ENCODE peak calls at places on chromosomes 7 and 10, in six cellular contexts. B is activated B cell treated with CpG ODN at 0.5 μM for 24 hours, H is T-cell, P is NCI-H460, L is adipocyte, K is foreskin fibroblast. M is an unnamed sample.

GRCh38 chr10:44913312-44914079 is 2.4 kb downstream of the TMEM72 start:
- DNase-seq in B (no peak), H (no peak), P (no peak), L (peak), K (no peak), M (no peak)

GRCh38 chr10:24866615-24867583 is 85.5 kb downstream of the PRTFDC1 start:
- DNase-seq in B (no peak), H (no peak), P (peak), L (peak), K (peak), M (no peak)

GRCh38 chr10:96468845-96469244 is 44.9 kb downstream of the TLL2 start:
- DNase-seq in B (no peak), H (no peak), P (no peak), L (no peak), K (peak), M (no peak)

GRCh38 chr7:5671053-5671452 is 110.4 kb downstream of the RNF216 start:
- DNase-seq in B (no peak), H (no peak), P (no peak), L (no peak), K (peak), M (no peak)

GRCh38 chr7:80216996-80217842 is 82.6 kb downstream of the GNAI1 start:
- DNase-seq in B (no peak), H (no peak), P (no peak), L (no peak), K (no peak), M (no peak)

GRCh38 chr10:6647811-6648526 is 67.9 kb upstream of the PRKCQ start:
- DNase-seq in B (no peak), H (peak), P (peak), L (peak), K (peak), M (no peak)

GRCh38 chr10:35005868-35006267 is 84.3 kb downstream of the CUL2 start:
- DNase-seq in B (no peak), H (no peak), P (peak), L (no peak), K (peak), M (peak)

GRCh38 chr10:124231188-124232135 is 138.1 kb upstream of the CHST15 start:
- DNase-seq in B (no peak), H (peak), P (no peak), L (no peak), K (no peak), M (no peak)

GRCh38 chr7:39733881-39734571 is 110.7 kb downstream of the RALA start:
- DNase-seq in B (no peak), H (no peak), P (peak), L (peak), K (peak), M (no peak)

GRCh38 chr10:43249962-43250624 is 16.8 kb downstream of the RASGEF1A start:
- DNase-seq in B (peak), H (no peak), P (no peak), L (no peak), K (no peak), M (no peak)

GRCh38 chr10:72370201-72370722 is 15.5 kb upstream of the DNAJB12 start:
- DNase-seq in B (no peak), H (peak), P (no peak), L (no peak), K (no peak), M (no peak)

GRCh38 chr7:45623740-45624391 is 49.7 kb downstream of the ADCY1 start:
- DNase-seq in B (no peak), H (no peak), P (no peak), L (no peak), K (no peak), M (no peak)

GRCh38 chr10:95467162-95467599 is 94.0 kb downstream of the SORBS1 start:
- DNase-seq in B (no peak), H (no peak), P (no peak), L (peak), K (peak), M (no peak)

GRCh38 chr7:15005672-15006071 is 103.1 kb upstream of the DGKB start:
- DNase-seq in B (no peak), H (no peak), P (no peak), L (no peak), K (no peak), M (no peak)

GRCh38 chr10:98033515-98033914 is 3.1 kb upstream of the CRTAC1 start:
- DNase-seq in B (no peak), H (no peak), P (no peak), L (no peak), K (no peak), M (no peak)

GRCh38 chr7:113402005-113402404 is 283.7 kb upstream of the SMIM30 start:
- DNase-seq in B (no peak), H (no peak), P (no peak), L (no peak), K (no peak), M (no peak)

GRCh38 chr10:11425288-11425595 is 186.2 kb downstream of the USP6NL start:
- DNase-seq in B (no peak), H (no peak), P (no peak), L (no peak), K (no peak), M (no peak)

GRCh38 chr7:47765373-47765979 is 182.8 kb downstream of the PKD1L1 start:
- DNase-seq in B (no peak), H (no peak), P (no peak), L (no peak), K (no peak), M (no peak)

GRCh38 chr10:51342381-51342780 is 268.1 kb downstream of the PRKG1 start:
- DNase-seq in B (no peak), H (no peak), P (no peak), L (no peak), K (no peak), M (no peak)

GRCh38 chr10:107814865-107815487 is 650.5 kb upstream of the SORCS1 start:
- DNase-seq in B (no peak), H (no peak), P (peak), L (peak), K (peak), M (peak)

GRCh38 chr10:117929321-117930067 is 117.2 kb downstream of the RAB11FIP2 start:
- DNase-seq in B (no peak), H (no peak), P (no peak), L (no peak), K (no peak), M (no peak)

GRCh38 chr7:379456-380225 is 89.7 kb downstream of the FOXL3 start:
- DNase-seq in B (no peak), H (no peak), P (no peak), L (peak), K (no peak), M (no peak)

GRCh38 chr10:33986515-33986914 is 652.0 kb upstream of the NRP1 start:
- DNase-seq in B (no peak), H (no peak), P (no peak), L (no peak), K (no peak), M (no peak)

GRCh38 chr7:40598915-40599314 is 464.1 kb downstream of the SUGCT start:
- DNase-seq in B (no peak), H (no peak), P (no peak), L (no peak), K (no peak), M (no peak)

GRCh38 chr7:81416648-81417047 is 353.2 kb downstream of the HGF start:
- DNase-seq in B (no peak), H (no peak), P (no peak), L (no peak), K (no peak), M (no peak)

GRCh38 chr10:56880541-56880940 is 519.5 kb upstream of the ZWINT start:
- DNase-seq in B (no peak), H (no peak), P (no peak), L (no peak), K (no peak), M (no peak)

GRCh38 chr10:74962517-74962916 is 136.1 kb downstream of the KAT6B start:
- DNase-seq in B (no peak), H (no peak), P (no peak), L (no peak), K (peak), M (no peak)

GRCh38 chr10:69348824-69349541 is 67.7 kb downstream of the TACR2 start:
- DNase-seq in B (no peak), H (no peak), P (no peak), L (peak), K (peak), M (no peak)

GRCh38 chr10:34781709-34782108 is 33.4 kb downstream of the PARD3 start:
- DNase-seq in B (no peak), H (no peak), P (no peak), L (peak), K (peak), M (no peak)

GRCh38 chr7:30556854-30557644 is 37.6 kb upstream of the GARS1 start:
- DNase-seq in B (no peak), H (no peak), P (no peak), L (no peak), K (peak), M (peak)

GRCh38 chr7:135709508-135709907 is 18.5 kb downstream of the SLC13A4 start:
- DNase-seq in B (no peak), H (no peak), P (no peak), L (peak), K (no peak), M (no peak)

GRCh38 chr10:63052083-63052482 is 81.0 kb upstream of the NRBF2 start:
- DNase-seq in B (no peak), H (no peak), P (no peak), L (no peak), K (no peak), M (no peak)